ENCODE peak calls at places on chromosomes 7 and 10, in seven cellular contexts. G is HCT116, H is H1, M is GM12878, Q is K562, K is SK-N-SH, E is HepG2. O is an unnamed sample. For H3K36me3 and H3K4me1, the result is how much of the 10 kb centered on the place peaks cover.

GRCh38 chr10:124560377-124560776 is 98.8 kb downstream of the LHPP start:
- DNase-seq in G (no peak), E (no peak), K (no peak), H (no peak), Q (no peak), M (no peak), O (no peak)

GRCh38 chr7:39969431-39969830 is 19.4 kb downstream of the CDK13 start:
- DNase-seq in H (no peak), Q (no peak), M (no peak), E (no peak), G (no peak), K (no peak), O (no peak)

GRCh38 chr7:90579181-90579688 is 16.9 kb upstream of the CDK14 start:
- DNase-seq in H (no peak), M (no peak), E (no peak), Q (no peak), K (no peak), G (no peak), O (no peak)

GRCh38 chr7:38858281-38858884 is 50.6 kb downstream of the VPS41 start:
- DNase-seq in G (no peak), K (no peak), Q (no peak), H (no peak), E (no peak), M (no peak), O (peak)

GRCh38 chr7:101402081-101402779 is 39.6 kb downstream of the COL26A1 start:
- DNase-seq in G (no peak), H (peak), Q (no peak), E (no peak), K (peak), M (no peak), O (no peak)

GRCh38 chr7:150910996-150911422 is 58.7 kb downstream of the AOC1 start:
- DNase-seq in E (no peak), Q (peak), G (no peak), H (no peak), K (no peak), M (no peak), O (no peak)

GRCh38 chr10:17023386-17024298 is 106.0 kb downstream of the CUBN start:
- DNase-seq in G (peak), K (no peak), Q (peak), H (no peak), M (peak), E (peak), O (no peak)

GRCh38 chr10:67602268-67602950 is 93.6 kb downstream of the CTNNA3 start:
- DNase-seq in K (no peak), M (no peak), Q (no peak), G (peak), H (no peak), E (no peak), O (peak)

GRCh38 chr7:120023494-120024167 is 249.3 kb upstream of the KCND2 start:
- DNase-seq in E (no peak), K (no peak), M (no peak), H (no peak), G (no peak), Q (no peak), O (no peak)

GRCh38 chr7:47400001-47400400 is 181.9 kb downstream of the TNS3 start:
- DNase-seq in K (no peak), G (no peak), E (no peak), Q (no peak), H (no peak), M (no peak), O (no peak)
- H3K36me3 ChIP-seq in K (half or more), G (under half), E (under half), Q (under half), H (under half), M (under half), O (under half)

GRCh38 chr10:35165811-35166210 is 39.2 kb downstream of the CREM start:
- DNase-seq in Q (no peak), H (no peak), E (no peak), K (no peak), G (no peak), M (no peak), O (no peak)
- TF ChIP-seq SIN3A in Q (no peak), H (no peak), E (no peak), K (no peak), G (no peak), M (no peak), O (no peak)

GRCh38 chr10:59905735-59906416 is 480 bp downstream of the CCDC6 start:
- DNase-seq in Q (peak), E (no peak), H (no peak), M (no peak), K (peak), G (no peak), O (no peak)
- H3K4me1 ChIP-seq in Q (under half), E (half or more), H (under half), M (under half), K (under half), G (under half), O (under half)

DNA sequence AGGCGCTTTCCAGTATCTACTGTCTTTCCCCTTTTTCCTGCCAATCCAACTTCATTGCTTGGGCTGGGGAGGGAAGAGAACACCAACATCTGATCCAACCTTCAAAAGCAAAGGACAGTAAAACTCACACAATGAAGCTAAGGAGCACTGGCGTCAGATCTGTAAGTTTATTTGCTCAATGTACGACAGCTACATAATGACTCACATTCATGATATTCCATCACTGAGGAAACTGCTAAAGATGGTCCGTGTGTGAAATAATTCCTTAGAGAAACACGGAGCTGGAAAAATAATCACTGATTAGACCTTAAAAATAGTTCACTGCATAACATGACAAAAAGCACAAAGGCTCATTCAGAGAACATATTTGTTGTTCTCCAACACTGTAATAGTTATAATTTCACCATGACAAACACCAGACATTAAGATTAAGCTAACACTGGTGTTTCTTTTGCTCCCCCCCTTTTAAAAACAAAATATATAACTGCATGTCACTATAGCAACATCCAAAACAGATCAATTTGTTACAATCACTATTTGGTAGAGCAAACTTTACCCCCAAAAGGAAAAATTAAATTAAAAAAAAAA is 24.3 kb downstream of the HSPB1 start:
- DNase-seq in M (no peak), Q (no peak), K (no peak), G (no peak), E (no peak), H (no peak), O (no peak)
- H3K36me3 ChIP-seq in M (under half), Q (half or more), K (half or more), G (under half), E (under half), H (under half), O (under half)

DNA sequence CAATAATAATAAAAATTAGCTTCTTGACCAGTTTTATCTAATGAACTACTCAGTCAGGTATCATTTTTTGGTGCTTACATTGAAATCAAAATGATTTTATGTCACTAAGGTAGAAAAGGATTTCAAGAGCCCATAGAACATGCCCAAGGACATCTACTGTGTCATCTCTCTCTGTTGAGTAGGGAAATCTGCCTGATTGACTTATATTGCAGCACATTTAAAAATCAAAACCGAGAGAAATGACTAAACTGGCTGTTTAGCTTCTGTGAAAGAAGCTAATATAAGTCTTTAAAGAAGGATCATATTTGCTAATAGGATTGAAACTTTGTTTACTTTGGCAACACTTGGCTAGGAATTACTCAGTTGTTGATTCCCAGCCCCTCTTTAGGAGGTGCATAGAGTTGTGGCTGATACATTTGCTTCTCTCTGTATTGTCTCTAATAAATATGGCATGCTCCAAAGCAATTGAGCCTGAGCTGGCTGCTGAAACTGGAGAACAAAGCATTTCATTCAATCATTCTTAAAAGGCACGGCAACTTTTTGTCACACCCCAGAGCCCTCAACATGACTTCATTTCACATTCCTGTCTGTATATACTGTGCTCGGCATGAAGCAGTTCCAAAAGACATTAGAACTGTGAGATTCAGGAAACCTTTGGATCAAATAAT is 1096.9 kb upstream of the POT1 start:
- DNase-seq in M (no peak), G (peak), K (no peak), Q (no peak), H (no peak), E (no peak), O (no peak)
- TF ChIP-seq SIN3A in M (no peak), G (no peak), K (no peak), Q (no peak), H (no peak), E (no peak), O (no peak)

GRCh38 chr7:77698042-77698625 is 1.9 kb downstream of the RSBN1L start:
- DNase-seq in K (no peak), E (no peak), G (no peak), Q (no peak), M (no peak), H (no peak), O (no peak)

GRCh38 chr7:77707504-77707992 is 11.3 kb downstream of the RSBN1L start:
- DNase-seq in H (no peak), Q (no peak), E (no peak), K (no peak), M (no peak), G (no peak), O (no peak)

GRCh38 chr7:77699056-77699455 is 2.8 kb downstream of the RSBN1L start:
- DNase-seq in K (peak), G (no peak), Q (no peak), H (no peak), M (peak), E (no peak), O (no peak)

GRCh38 chr7:77703220-77703472 is 6.9 kb downstream of the RSBN1L start:
- DNase-seq in H (no peak), E (no peak), M (no peak), Q (no peak), K (peak), G (no peak), O (no peak)

GRCh38 chr7:77702451-77703219 is 6.4 kb downstream of the RSBN1L start:
- DNase-seq in M (no peak), G (no peak), E (no peak), Q (no peak), H (no peak), K (no peak), O (no peak)
- H3K4me1 ChIP-seq in M (under half), G (under half), E (half or more), Q (under half), H (under half), K (under half), O (under half)

GRCh38 chr10:53952698-53953097 is 848.3 kb downstream of the PCDH15 start:
- DNase-seq in K (no peak), E (no peak), M (no peak), Q (no peak), G (no peak), H (no peak), O (no peak)
- H3K36me3 ChIP-seq in K (under half), E (under half), M (under half), Q (under half), G (under half), H (under half), O (under half)